ENCODE peak calls at places on chromosomes 5 and 9, in five cellular contexts. C is SK-N-SH, S is GM12878, L is H1, A is HepG2. K is an unnamed sample.

GRCh38 chr9:13962006-13962405 is 351.9 kb downstream of the NFIB start:
- DNase-seq in C (no peak), S (no peak), L (no peak), A (no peak), K (no peak)

GRCh38 chr9:77386187-77386586 is 208.9 kb downstream of the VPS13A start:
- DNase-seq in C (no peak), A (no peak), L (no peak), S (no peak), K (no peak)

GRCh38 chr9:97861148-97861475 is 8.1 kb downstream of the FOXE1 start:
- DNase-seq in C (no peak), S (no peak), A (no peak), L (no peak), K (no peak)

GRCh38 chr9:121906074-121906520 is 187.0 kb downstream of the TTLL11 start:
- DNase-seq in A (no peak), S (no peak), C (no peak), L (no peak), K (no peak)

GRCh38 chr9:13481274-13481673 is 201.8 kb upstream of the MPDZ start:
- DNase-seq in A (no peak), S (no peak), C (no peak), L (no peak), K (no peak)

GRCh38 chr9:122058051-122058450 is 35.1 kb downstream of the TTLL11 start:
- DNase-seq in S (no peak), C (no peak), A (no peak), L (no peak), K (no peak)

GRCh38 chr5:124700333-124700732 is 46.1 kb downstream of the ZNF608 start:
- DNase-seq in L (no peak), C (no peak), A (no peak), S (no peak), K (no peak)

GRCh38 chr5:31007672-31008071 is 185.8 kb upstream of the CDH6 start:
- DNase-seq in L (no peak), S (no peak), A (no peak), C (no peak), K (no peak)

GRCh38 chr5:121819661-121820261 is 31.9 kb upstream of the FTMT start:
- DNase-seq in C (no peak), L (no peak), A (no peak), S (no peak), K (no peak)

GRCh38 chr5:121816164-121816563 is 35.5 kb upstream of the FTMT start:
- DNase-seq in A (no peak), L (no peak), S (no peak), C (no peak), K (no peak)
- TF ChIP-seq GABPA in A (no peak), L (no peak), S (no peak), C (no peak), K (no peak)

GRCh38 chr5:141840295-141840812 is 37.9 kb downstream of the PCDH1 start:
- DNase-seq in L (no peak), S (no peak), C (no peak), A (no peak), K (no peak)

GRCh38 chr5:141835928-141836667 is 42.1 kb downstream of the PCDH1 start:
- DNase-seq in S (no peak), A (no peak), C (no peak), L (no peak), K (no peak)

GRCh38 chr5:141840826-141841360 is 37.3 kb downstream of the PCDH1 start:
- DNase-seq in A (no peak), S (no peak), L (no peak), C (peak), K (no peak)

GRCh38 chr5:141839015-141839513 is 39.1 kb downstream of the PCDH1 start:
- DNase-seq in S (no peak), A (no peak), L (peak), C (no peak), K (no peak)

GRCh38 chr5:141838326-141839014 is 39.7 kb downstream of the PCDH1 start:
- DNase-seq in C (peak), L (no peak), S (no peak), A (no peak), K (no peak)
- TF ChIP-seq GABPA in C (no peak), L (no peak), S (no peak), A (no peak), K (no peak)

GRCh38 chr5:38554860-38555259 is 1.6 kb downstream of the LIFR start:
- DNase-seq in L (no peak), A (no peak), S (no peak), C (no peak), K (no peak)
- TF ChIP-seq GABPA in L (no peak), A (no peak), S (no peak), C (no peak), K (no peak)

GRCh38 chr9:20394928-20395327 is 227.4 kb downstream of the MLLT3 start:
- DNase-seq in S (no peak), C (no peak), A (no peak), L (no peak), K (no peak)
- TF ChIP-seq GABPA in S (no peak), C (no peak), A (no peak), L (no peak), K (no peak)